ENCODE peak calls at places on chromosome 1, in five cellular contexts. O, U, F, R and Q are unnamed samples.
A peak's percentile ranks its signal among the peaks of the same experiment; 100 is the strongest.

GRCh38 chr1:173149887-173150286 is 57.2 kb downstream of the TNFSF4 start:
- DNase-seq in F (no peak), U (no peak), R (no peak), O (no peak), Q (peak; percentile 77)

GRCh38 chr1:78839704-78840277 is 166.7 kb downstream of the ADGRL4 start:
- DNase-seq in F (peak; percentile 34), U (no peak), O (peak; percentile 34), R (no peak), Q (peak; percentile 55)

GRCh38 chr1:216184281-216184680 is 239.0 kb downstream of the USH2A start:
- DNase-seq in F (peak; percentile 11), R (no peak), U (no peak), O (no peak), Q (no peak)

GRCh38 chr1:166170075-166170474 is 3.3 kb upstream of the FAM78B start:
- DNase-seq in O (no peak), U (no peak), R (no peak), F (no peak), Q (no peak)

GRCh38 chr1:76620371-76620770 is 246.9 kb upstream of the ST6GALNAC5 start:
- DNase-seq in R (no peak), O (no peak), U (no peak), F (no peak), Q (no peak)

GRCh38 chr1:101520302-101520701 is 283.5 kb downstream of the S1PR1 start:
- DNase-seq in R (no peak), O (no peak), F (peak; percentile 42), U (peak; percentile 13), Q (peak; percentile 45)

GRCh38 chr1:181604482-181604881 is 121.2 kb downstream of the CACNA1E start:
- DNase-seq in F (no peak), R (no peak), O (no peak), U (no peak), Q (no peak)

GRCh38 chr1:91871994-91872393 is 14.0 kb downstream of the TGFBR3 start:
- DNase-seq in O (no peak), F (no peak), U (no peak), R (no peak), Q (no peak)

GRCh38 chr1:156897078-156897825 is 3.7 kb downstream of the PEAR1 start:
- DNase-seq in U (peak; percentile 22), O (no peak), R (no peak), F (no peak), Q (peak; percentile 77)

GRCh38 chr1:204453141-204453772 is 41.3 kb downstream of the PIK3C2B start:
- DNase-seq in R (peak; percentile 60), F (no peak), O (peak; percentile 71), U (no peak), Q (no peak)

GRCh38 chr1:202168861-202169260 is 8.5 kb upstream of the PTPN7 start:
- DNase-seq in R (no peak), U (no peak), F (no peak), O (no peak), Q (no peak)

GRCh38 chr1:21270086-21270689 is 20.1 kb downstream of the ECE1 start:
- DNase-seq in O (peak; percentile 89), U (no peak), R (peak; percentile 55), F (no peak), Q (peak; percentile 53)

GRCh38 chr1:84991097-84991890 is 5.6 kb downstream of the MCOLN2 start:
- DNase-seq in R (no peak), U (no peak), O (no peak), F (no peak), Q (no peak)

GRCh38 chr1:165949335-165950130 is 122.1 kb downstream of the UCK2 start:
- DNase-seq in F (peak; percentile 55), U (no peak), O (no peak), R (no peak), Q (peak; percentile 29)

GRCh38 chr1:108082741-108083562 is 117.2 kb downstream of the SLC25A24 start:
- DNase-seq in F (no peak), R (no peak), U (no peak), O (peak; percentile 24), Q (no peak)

GRCh38 chr1:31444725-31445448 is 31.9 kb downstream of the SERINC2 start:
- DNase-seq in U (no peak), O (no peak), F (peak; percentile 76), R (no peak), Q (no peak)

GRCh38 chr1:186643600-186643999 is 36.6 kb downstream of the PTGS2 start:
- DNase-seq in R (no peak), F (no peak), U (no peak), O (no peak), Q (no peak)

GRCh38 chr1:96730574-96731298 is 9.2 kb downstream of the PTBP2 start:
- DNase-seq in R (no peak), O (no peak), F (no peak), U (no peak), Q (no peak)

GRCh38 chr1:7230121-7230895 is 445.1 kb downstream of the CAMTA1 start:
- DNase-seq in F (peak; percentile 3), U (no peak), R (no peak), O (no peak), Q (no peak)

GRCh38 chr1:42765832-42766722 is 751 bp downstream of the P3H1 start:
- DNase-seq in O (peak; percentile 59), R (no peak), F (peak; percentile 51), U (peak; percentile 68), Q (peak; percentile 84)

GRCh38 chr1:29197590-29197924 is 15.9 kb upstream of the SRSF4 start:
- DNase-seq in R (peak; percentile 4), U (no peak), O (no peak), F (peak; percentile 37), Q (peak; percentile 38)

GRCh38 chr1:248807067-248807737 is 18.5 kb downstream of the SH3BP5L start:
- DNase-seq in F (peak; percentile 3), R (no peak), O (peak; percentile 61), U (no peak), Q (peak; percentile 30)